ENCODE peak calls at places on chromosomes 6 and 20, in five cellular contexts. O is A549, H is K562, J is NB4, Y is GM12878. W is an unnamed sample.

GRCh38 chr6:124964084-124964763 is 2.0 kb downstream of the RNF217 start:
- DNase-seq in H (peak; percentile 42), Y (no peak), O (peak; percentile 24), J (no peak), W (peak; percentile 64)

GRCh38 chr6:136011475-136011874 is 160.0 kb downstream of the PDE7B start:
- DNase-seq in O (no peak), H (no peak), J (no peak), Y (no peak), W (no peak)

GRCh38 chr6:37503486-37503980 is 3.8 kb upstream of the CCDC167 start:
- DNase-seq in Y (no peak), O (no peak), H (no peak), J (peak; percentile 42), W (no peak)

GRCh38 chr6:14109411-14109826 is 8.2 kb upstream of the CD83 start:
- DNase-seq in J (no peak), Y (no peak), H (no peak), O (no peak), W (no peak)

GRCh38 chr6:119350202-119351004 is 842 bp upstream of the MAN1A1 start:
- DNase-seq in J (peak; percentile 14), H (peak; percentile 50), Y (no peak), O (peak; percentile 4), W (peak; percentile 66)

GRCh38 chr20:20366896-20367680 is 816 bp upstream of the INSM1 start:
- DNase-seq in J (no peak), H (no peak), O (peak; percentile 31), Y (no peak), W (no peak)

GRCh38 chr20:62702886-62703852 is 5.5 kb upstream of the NTSR1 start:
- DNase-seq in O (peak; percentile 77), J (peak; percentile 83), H (peak; percentile 38), Y (no peak), W (peak; percentile 92)

GRCh38 chr6:125220712-125221111 is 67.1 kb downstream of the TPD52L1 start:
- DNase-seq in H (no peak), O (no peak), Y (no peak), J (no peak), W (no peak)

GRCh38 chr6:127300411-127300810 is 33.7 kb downstream of the RNF146 start:
- DNase-seq in O (peak; percentile 6), H (no peak), J (no peak), Y (no peak), W (peak; percentile 65)

GRCh38 chr6:12751694-12752304 is 35.2 kb downstream of the PHACTR1 start:
- DNase-seq in Y (no peak), J (peak; percentile 64), O (peak; percentile 14), H (peak; percentile 52), W (peak; percentile 40)

GRCh38 chr20:62668441-62669027 is 26.2 kb downstream of the SLCO4A1 start:
- DNase-seq in Y (no peak), H (peak; percentile 67), O (peak; percentile 72), J (peak; percentile 75), W (peak; percentile 76)

GRCh38 chr6:20182926-20183521 is 29.2 kb downstream of the MBOAT1 start:
- DNase-seq in J (no peak), Y (no peak), O (no peak), H (no peak), W (no peak)

GRCh38 chr6:152309648-152310047 is 327.5 kb downstream of the SYNE1 start:
- DNase-seq in J (peak; percentile 6), O (no peak), H (no peak), Y (no peak), W (no peak)

GRCh38 chr6:88376759-88377387 is 210.7 kb upstream of the CNR1 start:
- DNase-seq in O (no peak), J (no peak), H (no peak), Y (no peak), W (peak; percentile 73)

GRCh38 chr6:27288136-27289044 is 23.7 kb downstream of the POM121L2 start:
- DNase-seq in O (peak; percentile 28), J (peak; percentile 56), Y (no peak), H (peak; percentile 79), W (no peak)

GRCh38 chr6:169961772-169962561 is 210.5 kb downstream of the ERMARD start:
- DNase-seq in Y (no peak), O (no peak), J (no peak), H (no peak), W (peak; percentile 40)

GRCh38 chr6:76876922-76877553 is 586.3 kb downstream of the HTR1B start:
- DNase-seq in O (peak; percentile 10), Y (no peak), J (peak; percentile 43), H (peak; percentile 4), W (peak; percentile 37)

GRCh38 chr6:33694401-33694931 is 17.0 kb downstream of the UQCC2 start:
- DNase-seq in O (peak; percentile 33), J (no peak), Y (no peak), H (no peak), W (peak; percentile 84)

GRCh38 chr6:12992770-12993169 is 276.2 kb downstream of the PHACTR1 start:
- DNase-seq in H (no peak), J (no peak), Y (no peak), O (no peak), W (no peak)

GRCh38 chr20:52941803-52942202 is 30.4 kb upstream of the TSHZ2 start:
- DNase-seq in Y (no peak), J (peak; percentile 65), O (no peak), H (no peak), W (no peak)

GRCh38 chr6:5399391-5399790 is 138.1 kb downstream of the FARS2 start:
- DNase-seq in H (no peak), O (no peak), Y (no peak), J (no peak), W (no peak)

GRCh38 chr20:54294094-54294493 is 86.2 kb downstream of the PFDN4 start:
- DNase-seq in H (no peak), O (no peak), Y (no peak), J (no peak), W (no peak)

GRCh38 chr6:25852756-25853155 is 20.9 kb upstream of the SLC17A1 start:
- DNase-seq in J (no peak), Y (no peak), O (no peak), H (no peak), W (no peak)

DNA sequence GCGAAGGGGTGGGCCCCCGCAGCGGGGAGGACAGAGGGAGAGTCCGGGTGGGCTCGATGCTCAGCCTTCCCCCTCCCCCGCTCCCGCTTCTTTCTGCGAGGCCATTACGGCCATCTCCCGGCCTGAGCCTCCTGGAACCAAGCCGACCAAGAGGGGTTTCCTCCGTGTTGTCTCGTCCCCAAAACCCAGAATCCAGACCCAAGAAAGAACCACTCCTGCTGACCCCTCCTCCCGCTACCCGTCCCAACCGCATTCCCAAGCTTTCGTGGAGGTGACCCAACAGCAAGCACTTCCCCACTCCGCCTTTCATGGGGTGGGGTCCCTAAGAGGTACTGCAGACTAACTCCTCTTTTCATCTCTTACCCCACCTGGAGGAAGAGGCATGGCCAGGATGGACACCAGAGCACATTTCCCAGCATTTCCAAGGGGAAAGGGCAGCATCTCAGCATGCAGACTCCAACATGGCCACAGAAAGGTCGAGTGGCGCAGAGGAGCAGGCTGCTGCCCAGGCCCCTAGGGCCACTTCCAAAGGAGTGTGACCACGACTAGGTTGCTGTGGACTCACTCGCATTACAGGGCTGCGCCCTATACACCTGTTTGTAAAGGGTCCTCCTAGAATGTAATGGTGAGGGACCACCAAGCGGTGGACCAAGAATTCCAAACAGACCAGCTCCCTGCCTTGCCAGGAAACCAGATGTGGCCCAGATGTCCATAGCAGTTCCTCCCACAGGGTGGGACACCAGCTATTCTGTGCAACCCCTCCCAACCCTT is 53.5 kb downstream of the MRPL14 start:
- DNase-seq in J (peak; percentile 40), O (no peak), H (peak; percentile 61), Y (no peak), W (no peak)
- TF ChIP-seq MYC in J (no peak), O (no peak), H (peak; percentile 54), Y (no peak), W (no peak)

GRCh38 chr20:2396241-2396814 is 15.6 kb downstream of the TGM6 start:
- DNase-seq in O (no peak), J (no peak), Y (no peak), H (no peak), W (no peak)
- TF ChIP-seq CTCF in O (no peak), J (no peak), Y (no peak), H (no peak), W (no peak)

GRCh38 chr6:44117397-44118128 is 9.7 kb downstream of the MRPL14 start:
- DNase-seq in H (no peak), O (no peak), Y (no peak), J (no peak), W (no peak)

GRCh38 chr6:44113396-44113795 is 13.9 kb downstream of the MRPL14 start:
- DNase-seq in J (no peak), H (no peak), Y (no peak), O (no peak), W (no peak)

GRCh38 chr6:44115866-44116265 is 11.4 kb downstream of the MRPL14 start:
- DNase-seq in H (no peak), O (no peak), Y (no peak), J (no peak), W (peak; percentile 41)

GRCh38 chr6:44119704-44120262 is 7.5 kb downstream of the MRPL14 start:
- DNase-seq in Y (no peak), H (peak; percentile 40), J (no peak), O (no peak), W (no peak)

DNA sequence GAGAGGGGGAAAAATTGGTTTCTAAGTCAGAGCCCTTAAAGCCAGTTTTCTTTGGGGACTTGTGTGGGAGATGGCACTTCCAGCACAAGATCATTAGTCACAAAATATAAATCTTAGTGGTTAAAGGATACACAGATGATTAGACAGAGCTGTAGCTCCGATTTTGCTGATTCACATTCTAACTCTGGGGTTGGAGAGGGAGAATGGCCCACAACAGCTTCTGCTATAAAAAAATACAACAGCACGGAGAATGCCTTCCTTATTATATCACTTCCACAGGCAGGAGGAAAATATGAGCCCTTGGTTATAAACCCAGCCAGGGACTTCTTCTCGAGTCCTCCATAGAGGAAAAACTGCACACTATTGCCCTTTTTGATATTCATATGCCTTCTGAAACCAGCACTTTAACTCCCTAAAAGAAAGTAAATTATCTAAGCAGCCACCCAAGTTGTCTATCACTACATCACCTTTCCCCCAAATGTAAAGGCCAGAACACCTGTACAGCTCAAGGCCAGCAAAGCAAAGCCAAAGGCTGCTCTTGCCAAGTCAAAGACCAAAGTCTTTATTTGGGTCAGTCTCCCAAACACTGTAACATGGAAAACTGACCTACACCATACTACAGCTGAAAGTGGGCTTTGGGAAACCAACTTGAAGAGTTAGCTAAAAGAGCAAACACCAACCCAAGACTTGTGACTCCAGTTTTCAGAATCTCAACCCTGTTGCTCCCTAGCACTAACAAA is 10.4 kb downstream of the MRPL14 start:
- DNase-seq in Y (no peak), J (no peak), H (peak; percentile 27), O (no peak), W (peak; percentile 81)
- H3K4me3 ChIP-seq in Y (no peak overlapping the region), J (no peak overlapping the region), H (no peak overlapping the region), O (no peak overlapping the region), W (no peak overlapping the region)

DNA sequence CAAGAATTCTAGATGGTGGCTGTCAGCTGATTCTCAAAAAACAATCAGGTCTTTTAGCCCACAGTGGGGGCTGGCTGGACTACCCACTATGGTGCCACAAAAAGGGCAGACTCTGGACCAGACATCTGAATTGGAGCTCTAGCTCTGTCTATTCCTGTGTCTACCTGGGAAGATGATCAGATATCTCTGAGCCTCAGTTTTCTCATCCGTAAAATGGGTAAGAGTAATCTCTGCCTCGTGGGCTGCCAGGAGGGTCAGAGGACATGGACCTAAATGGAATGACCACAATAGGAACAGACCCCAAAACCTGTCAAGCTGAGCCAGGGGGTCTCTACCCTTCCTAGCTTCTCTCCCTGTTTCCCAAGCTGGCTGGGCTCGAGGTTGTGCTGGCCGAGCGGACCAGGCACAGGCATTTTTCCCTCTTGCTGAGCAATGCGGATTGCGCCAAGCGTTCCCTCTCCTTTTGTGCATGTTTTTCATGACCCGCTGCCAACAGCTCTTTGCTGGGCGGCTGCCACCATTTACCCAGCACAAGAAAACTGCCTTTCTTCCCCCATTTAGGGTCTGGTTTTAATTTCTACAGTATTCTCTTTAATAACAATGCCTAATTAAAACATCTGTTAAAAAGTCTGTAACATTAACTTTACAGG is 74.7 kb upstream of the MAFB start:
- DNase-seq in Y (no peak), O (no peak), J (no peak), H (no peak), W (peak; percentile 38)
- TF ChIP-seq MYC in Y (no peak), O (no peak), J (no peak), H (no peak), W (no peak)

W was measured in endothelial cell of umbilical vein.